ENCODE peak calls at places on chromosome 18, in four cellular contexts. One of them, this sample, is unnamed.

GRCh38 chr18:35671952-35672603 is 90.5 kb downstream of the GALNT1 start:
- DNase-seq in fibroblast of lung: no peak
- DNase-seq in GM23338: no peak
- DNase-seq in MM.1S: no peak
- DNase-seq in this sample: no peak

GRCh38 chr18:48889115-48889941 is 61.4 kb downstream of the SMAD7 start:
- DNase-seq in fibroblast of lung: peak; percentile 67
- DNase-seq in GM23338: peak; percentile 76
- DNase-seq in MM.1S: no peak
- DNase-seq in this sample: no peak

GRCh38 chr18:36496022-36496421 is 198.5 kb downstream of the FHOD3 start:
- DNase-seq in fibroblast of lung: no peak
- DNase-seq in GM23338: no peak
- DNase-seq in MM.1S: peak; percentile 77
- DNase-seq in this sample: peak; percentile 61

GRCh38 chr18:61998957-61999356 is 106.2 kb upstream of the RNF152 start:
- DNase-seq in fibroblast of lung: peak; percentile 72
- DNase-seq in GM23338: no peak
- DNase-seq in MM.1S: no peak
- DNase-seq in this sample: no peak

GRCh38 chr18:36757081-36757480 is 71.7 kb downstream of the TPGS2 start:
- DNase-seq in fibroblast of lung: peak; percentile 72
- DNase-seq in GM23338: peak; percentile 84
- DNase-seq in MM.1S: peak; percentile 33
- DNase-seq in this sample: no peak

GRCh38 chr18:78922856-78923255 is 56.8 kb upstream of the SALL3 start:
- DNase-seq in fibroblast of lung: no peak
- DNase-seq in GM23338: no peak
- DNase-seq in MM.1S: no peak
- DNase-seq in this sample: no peak

GRCh38 chr18:69778680-69779079 is 169.0 kb downstream of the CD226 start:
- DNase-seq in fibroblast of lung: no peak
- DNase-seq in GM23338: no peak
- DNase-seq in MM.1S: no peak
- DNase-seq in this sample: no peak

GRCh38 chr18:3595282-3596273 is 145.6 kb downstream of the TGIF1 start:
- DNase-seq in fibroblast of lung: peak; percentile 97
- DNase-seq in GM23338: no peak
- DNase-seq in MM.1S: no peak
- DNase-seq in this sample: no peak

GRCh38 chr18:32010124-32010745 is 8.4 kb upstream of the RNF125 start:
- DNase-seq in fibroblast of lung: no peak
- DNase-seq in GM23338: peak; percentile 20
- DNase-seq in MM.1S: no peak
- DNase-seq in this sample: no peak

GRCh38 chr18:39846277-39846676 is 2108.8 kb upstream of the PIK3C3 start:
- DNase-seq in fibroblast of lung: peak; percentile 96
- DNase-seq in GM23338: no peak
- DNase-seq in MM.1S: no peak
- DNase-seq in this sample: no peak

GRCh38 chr18:52222211-52222610 is 117.8 kb upstream of the DCC start:
- DNase-seq in fibroblast of lung: no peak
- DNase-seq in GM23338: no peak
- DNase-seq in MM.1S: no peak
- DNase-seq in this sample: no peak

GRCh38 chr18:3236470-3236869 is 11.1 kb upstream of the MYL12A start:
- DNase-seq in fibroblast of lung: no peak
- DNase-seq in GM23338: no peak
- DNase-seq in MM.1S: no peak
- DNase-seq in this sample: no peak

GRCh38 chr18:5097116-5097703 is 99.8 kb downstream of the AKAIN1 start:
- DNase-seq in fibroblast of lung: no peak
- DNase-seq in GM23338: peak; percentile 34
- DNase-seq in MM.1S: no peak
- DNase-seq in this sample: no peak

GRCh38 chr18:48833701-48834394 is 116.9 kb downstream of the SMAD7 start:
- DNase-seq in fibroblast of lung: no peak
- DNase-seq in GM23338: no peak
- DNase-seq in MM.1S: peak; percentile 85
- DNase-seq in this sample: no peak

GRCh38 chr18:40974448-40974847 is 980.6 kb upstream of the PIK3C3 start:
- DNase-seq in fibroblast of lung: no peak
- DNase-seq in GM23338: no peak
- DNase-seq in MM.1S: no peak
- DNase-seq in this sample: no peak

GRCh38 chr18:49274188-49274714 is 186.2 kb downstream of the DYM start:
- DNase-seq in fibroblast of lung: peak; percentile 78
- DNase-seq in GM23338: no peak
- DNase-seq in MM.1S: no peak
- DNase-seq in this sample: no peak

GRCh38 chr18:48947583-48947982 is 3.2 kb downstream of the SMAD7 start:
- DNase-seq in fibroblast of lung: no peak
- DNase-seq in GM23338: no peak
- DNase-seq in MM.1S: no peak
- DNase-seq in this sample: no peak

GRCh38 chr18:77131652-77132368 is 773 bp downstream of the MBP start:
- DNase-seq in fibroblast of lung: no peak
- DNase-seq in GM23338: peak; percentile 51
- DNase-seq in MM.1S: no peak
- DNase-seq in this sample: peak; percentile 36

DNA sequence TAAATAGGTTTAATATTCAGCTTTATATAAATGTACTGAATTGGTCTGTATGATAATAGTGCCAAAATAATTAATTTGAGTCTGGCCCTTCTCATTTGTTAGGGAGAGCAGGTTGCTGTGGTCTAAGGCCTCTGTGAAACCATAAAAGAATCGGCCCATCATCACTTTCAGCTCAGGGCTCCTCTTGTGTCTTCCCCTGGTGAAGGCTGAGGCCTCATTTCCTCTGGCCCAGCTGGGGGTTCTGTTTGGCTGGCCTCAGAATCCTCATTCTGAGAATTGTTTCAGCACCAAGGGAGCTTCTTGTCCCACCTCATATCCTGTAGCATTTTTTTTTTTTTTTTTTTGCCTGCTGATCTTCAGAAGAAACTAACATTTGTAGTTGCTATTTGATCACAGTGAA is 330.6 kb downstream of the TXNL1 start:
- DNase-seq in fibroblast of lung: no peak
- DNase-seq in GM23338: no peak
- DNase-seq in MM.1S: peak; percentile 83
- DNase-seq in this sample: no peak
- H2AFZ ChIP-seq in fibroblast of lung: no peak overlapping the region
- H2AFZ ChIP-seq in GM23338: no peak overlapping the region
- H2AFZ ChIP-seq in MM.1S: no peak overlapping the region
- H2AFZ ChIP-seq in this sample: no peak overlapping the region

GRCh38 chr18:841647-842370 is 29.8 kb upstream of the YES1 start:
- DNase-seq in fibroblast of lung: no peak
- DNase-seq in GM23338: no peak
- DNase-seq in MM.1S: no peak
- DNase-seq in this sample: no peak
- H2AFZ ChIP-seq in fibroblast of lung: no peak overlapping the region
- H2AFZ ChIP-seq in GM23338: no peak overlapping the region
- H2AFZ ChIP-seq in MM.1S: no peak overlapping the region
- H2AFZ ChIP-seq in this sample: no peak overlapping the region

DNA sequence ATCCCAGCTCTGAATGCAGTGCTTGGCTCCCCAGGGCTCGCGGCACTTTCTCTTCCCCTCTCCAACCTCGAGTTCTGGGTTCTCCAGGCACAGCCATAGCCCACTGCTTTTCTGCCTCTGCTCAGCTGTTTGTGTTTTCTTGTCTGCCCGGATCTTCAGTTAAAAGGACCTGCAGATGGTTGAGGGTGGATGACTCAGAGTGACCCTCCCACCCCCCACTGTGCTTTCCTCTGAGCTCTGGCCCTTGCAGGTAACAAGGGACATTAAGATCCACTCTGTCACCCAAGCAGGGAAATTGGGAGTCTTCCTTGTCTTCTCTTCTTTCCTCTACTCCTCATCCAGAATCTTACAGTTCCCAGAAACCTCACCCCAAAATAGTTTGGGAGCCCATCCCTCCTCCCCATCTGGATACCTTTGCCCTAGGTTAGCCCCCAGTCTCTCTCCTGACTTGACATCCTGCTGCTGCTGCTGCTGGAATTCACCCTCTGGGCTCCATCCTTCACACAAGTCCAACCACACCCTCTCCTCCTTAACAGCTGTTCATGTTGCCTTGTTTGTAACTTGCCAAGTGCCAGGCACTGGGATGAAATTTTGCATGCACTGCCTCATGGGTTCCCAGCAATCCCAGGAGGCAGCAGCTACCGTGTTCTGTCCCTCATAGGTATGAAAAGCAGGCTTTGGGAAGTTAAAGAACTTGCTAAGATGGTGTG is 157.9 kb upstream of the TTC39C start:
- DNase-seq in fibroblast of lung: peak; percentile 4
- DNase-seq in GM23338: no peak
- DNase-seq in MM.1S: no peak
- DNase-seq in this sample: no peak
- H2AFZ ChIP-seq in fibroblast of lung: no peak overlapping the region
- H2AFZ ChIP-seq in GM23338: no peak overlapping the region
- H2AFZ ChIP-seq in MM.1S: no peak overlapping the region
- H2AFZ ChIP-seq in this sample: no peak overlapping the region

DNA sequence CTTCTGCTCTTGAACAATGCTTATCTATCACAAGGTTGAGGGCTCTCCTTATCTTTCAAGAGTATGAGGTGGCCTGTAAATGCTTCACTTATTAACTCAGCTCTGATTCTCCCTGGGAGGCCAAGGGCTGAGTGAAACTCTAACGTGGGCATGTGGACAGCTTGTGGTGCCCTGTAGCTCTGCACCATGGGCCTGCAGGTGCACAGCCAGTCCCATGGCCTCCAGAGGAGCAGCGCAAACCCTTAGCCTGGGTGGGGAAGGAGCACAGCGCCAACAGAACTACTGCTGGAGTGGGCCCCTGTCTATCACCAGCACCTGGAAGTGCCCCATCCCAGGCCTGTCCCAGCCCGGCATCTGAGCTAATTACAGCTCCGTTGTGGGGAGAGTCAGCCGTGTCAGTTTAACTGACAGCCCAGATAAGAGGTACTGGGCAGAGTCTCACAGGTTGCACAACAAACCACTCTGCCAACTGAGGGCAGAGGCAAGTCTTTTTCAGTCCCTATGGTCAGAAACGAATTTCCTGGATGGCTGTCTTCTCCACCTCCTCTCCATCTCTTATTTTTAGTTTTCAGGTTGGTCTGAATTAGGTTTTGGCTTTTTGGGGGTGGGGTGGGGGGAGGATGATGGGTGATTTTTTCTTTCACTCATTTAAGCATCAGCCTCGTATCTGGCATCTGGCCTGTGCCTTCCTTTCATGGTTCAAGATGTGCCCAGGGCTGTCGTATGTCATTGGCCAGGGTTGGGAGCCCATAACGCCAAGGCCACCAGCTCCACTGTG is 219.5 kb downstream of the BCL2 start:
- DNase-seq in fibroblast of lung: no peak
- DNase-seq in GM23338: no peak
- DNase-seq in MM.1S: no peak
- DNase-seq in this sample: peak; percentile 93
- H2AFZ ChIP-seq in fibroblast of lung: no peak overlapping the region
- H2AFZ ChIP-seq in GM23338: no peak overlapping the region
- H2AFZ ChIP-seq in MM.1S: no peak overlapping the region
- H2AFZ ChIP-seq in this sample: no peak overlapping the region

GRCh38 chr18:67301592-67301991 is 214.9 kb downstream of the DSEL start:
- DNase-seq in fibroblast of lung: peak; percentile 2
- DNase-seq in GM23338: no peak
- DNase-seq in MM.1S: no peak
- DNase-seq in this sample: no peak
- H2AFZ ChIP-seq in fibroblast of lung: peak overlapping the region; percentile 97
- H2AFZ ChIP-seq in GM23338: no peak overlapping the region
- H2AFZ ChIP-seq in MM.1S: peak overlapping the region; percentile 4
- H2AFZ ChIP-seq in this sample: no peak overlapping the region

DNA sequence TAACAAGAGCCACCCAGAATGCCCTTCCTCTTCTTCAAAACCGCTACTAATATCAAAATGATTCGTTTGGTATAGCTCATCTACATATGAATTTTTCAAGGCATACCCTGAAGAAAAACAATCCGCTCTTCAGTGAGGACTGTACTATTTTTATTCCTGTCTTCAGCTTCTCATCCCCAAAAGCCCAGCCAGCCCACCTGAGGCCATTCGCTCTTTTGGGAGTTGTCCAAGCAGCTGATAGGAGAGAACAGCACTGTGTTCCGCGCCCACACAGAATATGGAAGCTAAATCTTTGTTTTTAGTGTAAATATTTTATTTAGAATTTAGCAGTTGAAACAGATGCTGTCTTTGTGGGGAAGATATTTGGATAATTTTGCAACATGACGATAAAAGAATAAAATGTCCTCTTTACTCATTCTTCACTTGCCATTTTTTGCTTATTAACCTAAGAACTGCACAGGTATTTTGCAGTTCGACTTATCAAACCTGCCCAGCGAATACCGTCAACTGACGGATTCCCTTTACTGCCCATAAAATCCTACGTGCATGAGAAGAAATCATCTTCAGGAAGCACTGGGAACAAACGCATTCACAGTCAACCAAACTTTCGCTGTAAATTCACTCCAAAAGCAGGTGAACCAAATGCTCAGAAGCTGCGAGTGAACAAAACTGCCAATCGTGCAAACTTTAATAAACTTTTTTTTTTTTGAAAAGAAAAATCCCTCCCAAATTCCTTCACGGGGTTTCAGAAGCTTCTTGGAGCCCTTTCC is 3.4 kb downstream of the ZNF521 start:
- DNase-seq in fibroblast of lung: no peak
- DNase-seq in GM23338: no peak
- DNase-seq in MM.1S: no peak
- DNase-seq in this sample: no peak
- H2AFZ ChIP-seq in fibroblast of lung: peak overlapping the region; percentile 61
- H2AFZ ChIP-seq in GM23338: no peak overlapping the region
- H2AFZ ChIP-seq in MM.1S: no peak overlapping the region
- H2AFZ ChIP-seq in this sample: no peak overlapping the region

GRCh38 chr18:13136056-13136688 is 82.4 kb upstream of the LDLRAD4 start:
- DNase-seq in fibroblast of lung: no peak
- DNase-seq in GM23338: no peak
- DNase-seq in MM.1S: no peak
- DNase-seq in this sample: peak; percentile 73

GRCh38 chr18:13138822-13139139 is 79.8 kb upstream of the LDLRAD4 start:
- DNase-seq in fibroblast of lung: no peak
- DNase-seq in GM23338: no peak
- DNase-seq in MM.1S: no peak
- DNase-seq in this sample: peak; percentile 84

GRCh38 chr18:13136689-13137040 is 81.9 kb upstream of the LDLRAD4 start:
- DNase-seq in fibroblast of lung: no peak
- DNase-seq in GM23338: peak; percentile 70
- DNase-seq in MM.1S: no peak
- DNase-seq in this sample: no peak

GRCh38 chr18:13137939-13138821 is 80.4 kb upstream of the LDLRAD4 start:
- DNase-seq in fibroblast of lung: peak; percentile 26
- DNase-seq in GM23338: peak; percentile 27
- DNase-seq in MM.1S: peak; percentile 85
- DNase-seq in this sample: peak; percentile 94

GRCh38 chr18:13137041-13137938 is 81.3 kb upstream of the LDLRAD4 start:
- DNase-seq in fibroblast of lung: no peak
- DNase-seq in GM23338: peak; percentile 39
- DNase-seq in MM.1S: peak; percentile 14
- DNase-seq in this sample: peak; percentile 85
- H2AFZ ChIP-seq in fibroblast of lung: peak overlapping the region; percentile 57
- H2AFZ ChIP-seq in GM23338: peak overlapping the region; percentile 99
- H2AFZ ChIP-seq in MM.1S: peak overlapping the region; percentile 92
- H2AFZ ChIP-seq in this sample: peak overlapping the region; percentile 93

GRCh38 chr18:66048404-66048803 is 297.6 kb downstream of the CDH7 start:
- DNase-seq in fibroblast of lung: no peak
- DNase-seq in GM23338: no peak
- DNase-seq in MM.1S: no peak
- DNase-seq in this sample: no peak

GRCh38 chr18:66043009-66043408 is 292.2 kb downstream of the CDH7 start:
- DNase-seq in fibroblast of lung: no peak
- DNase-seq in GM23338: no peak
- DNase-seq in MM.1S: no peak
- DNase-seq in this sample: no peak

GRCh38 chr18:66046025-66046602 is 295.3 kb downstream of the CDH7 start:
- DNase-seq in fibroblast of lung: no peak
- DNase-seq in GM23338: peak; percentile 15
- DNase-seq in MM.1S: peak; percentile 63
- DNase-seq in this sample: no peak
- H2AFZ ChIP-seq in fibroblast of lung: no peak overlapping the region
- H2AFZ ChIP-seq in GM23338: peak overlapping the region; percentile 39
- H2AFZ ChIP-seq in MM.1S: peak overlapping the region; percentile 12
- H2AFZ ChIP-seq in this sample: no peak overlapping the region